ENCODE peak calls at places on chromosomes 6 and 20, in five cellular contexts. One of them, this sample, is unnamed.

GRCh38 chr6:16158943-16159557 is 30.2 kb downstream of the MYLIP start:
- DNase-seq in astrocyte: no peak
- DNase-seq in heart right ventricle: no peak
- DNase-seq in IMR-90: no peak
- DNase-seq in PC-9: no peak
- DNase-seq in this sample: no peak

GRCh38 chr20:1871807-1872455 is 23.3 kb upstream of the SIRPA start:
- DNase-seq in astrocyte: no peak
- DNase-seq in heart right ventricle: no peak
- DNase-seq in IMR-90: no peak
- DNase-seq in PC-9: no peak
- DNase-seq in this sample: peak; percentile 32

GRCh38 chr6:144033816-144034540 is 25.9 kb upstream of the PLAGL1 start:
- DNase-seq in astrocyte: peak; percentile 71
- DNase-seq in heart right ventricle: no peak
- DNase-seq in IMR-90: peak; percentile 69
- DNase-seq in PC-9: no peak
- DNase-seq in this sample: no peak

GRCh38 chr20:44083220-44083933 is 103.6 kb downstream of the JPH2 start:
- DNase-seq in astrocyte: peak; percentile 72
- DNase-seq in heart right ventricle: peak; percentile 63
- DNase-seq in IMR-90: peak; percentile 58
- DNase-seq in PC-9: peak; percentile 86
- DNase-seq in this sample: no peak

GRCh38 chr6:22627644-22628043 is 58.3 kb downstream of the HDGFL1 start:
- DNase-seq in astrocyte: no peak
- DNase-seq in heart right ventricle: no peak
- DNase-seq in IMR-90: no peak
- DNase-seq in PC-9: no peak
- DNase-seq in this sample: peak; percentile 75

GRCh38 chr20:62795023-62795761 is 1.1 kb upstream of the MRGBP start:
- DNase-seq in astrocyte: peak; percentile 41
- DNase-seq in heart right ventricle: peak; percentile 52
- DNase-seq in IMR-90: peak; percentile 49
- DNase-seq in PC-9: peak; percentile 50
- DNase-seq in this sample: peak; percentile 74

GRCh38 chr6:30325150-30325872 is 1.4 kb upstream of the TRIM39 start:
- DNase-seq in astrocyte: peak; percentile 37
- DNase-seq in heart right ventricle: no peak
- DNase-seq in IMR-90: peak; percentile 49
- DNase-seq in PC-9: no peak
- DNase-seq in this sample: peak; percentile 76

GRCh38 chr6:70956451-70957283 is at the start of gene B3GAT2:
- DNase-seq in astrocyte: peak; percentile 5
- DNase-seq in heart right ventricle: no peak
- DNase-seq in IMR-90: peak; percentile 3
- DNase-seq in PC-9: no peak
- DNase-seq in this sample: peak; percentile 9

DNA sequence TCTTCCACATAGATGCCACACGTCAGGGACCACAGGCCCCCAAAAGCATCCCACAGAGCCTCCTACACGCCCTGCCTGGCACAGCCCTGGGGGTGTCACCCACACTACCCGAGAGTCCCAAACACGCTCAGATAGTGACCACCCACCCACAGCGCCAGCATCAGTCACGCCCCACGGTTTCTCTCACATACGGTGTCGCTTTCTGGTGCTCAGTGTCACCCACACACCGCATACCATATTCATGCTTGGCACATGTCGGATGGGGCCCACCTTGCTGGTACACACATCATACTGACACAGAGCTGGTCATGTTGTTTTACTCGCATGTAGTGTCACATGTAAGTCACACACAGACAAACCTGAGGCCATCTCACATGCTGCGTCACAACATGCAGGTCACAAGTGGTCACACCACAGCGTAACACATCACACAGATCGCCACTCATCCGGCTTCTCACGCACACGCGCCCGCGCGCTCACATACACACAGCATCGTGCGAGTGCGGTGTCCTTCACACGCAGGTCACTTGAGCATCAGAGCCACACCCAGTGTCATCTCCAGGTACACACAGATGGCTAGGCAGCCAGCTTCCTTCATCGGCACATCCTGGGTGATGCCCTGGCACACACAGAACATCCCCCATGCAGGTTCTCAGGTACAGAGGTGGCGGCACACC is 3.4 kb downstream of the TEAD3 start:
- DNase-seq in astrocyte: no peak
- DNase-seq in heart right ventricle: no peak
- DNase-seq in IMR-90: no peak
- DNase-seq in PC-9: no peak
- DNase-seq in this sample: no peak
- H3K4me3 ChIP-seq in astrocyte: peak overlapping the region; percentile 15
- H3K4me3 ChIP-seq in heart right ventricle: no peak overlapping the region
- H3K4me3 ChIP-seq in IMR-90: no peak overlapping the region
- H3K4me3 ChIP-seq in PC-9: no peak overlapping the region
- H3K4me3 ChIP-seq in this sample: no peak overlapping the region

GRCh38 chr6:148749678-148750077 is 2.8 kb downstream of the UST start:
- DNase-seq in astrocyte: no peak
- DNase-seq in heart right ventricle: no peak
- DNase-seq in IMR-90: no peak
- DNase-seq in PC-9: no peak
- DNase-seq in this sample: no peak
- H3K4me3 ChIP-seq in astrocyte: no peak overlapping the region
- H3K4me3 ChIP-seq in heart right ventricle: no peak overlapping the region
- H3K4me3 ChIP-seq in IMR-90: no peak overlapping the region
- H3K4me3 ChIP-seq in PC-9: no peak overlapping the region
- H3K4me3 ChIP-seq in this sample: no peak overlapping the region

GRCh38 chr6:26576407-26576843 is 20.3 kb upstream of the ABT1 start:
- DNase-seq in astrocyte: no peak
- DNase-seq in heart right ventricle: no peak
- DNase-seq in IMR-90: no peak
- DNase-seq in PC-9: no peak
- DNase-seq in this sample: no peak

GRCh38 chr6:26577720-26578072 is 19.1 kb upstream of the ABT1 start:
- DNase-seq in astrocyte: no peak
- DNase-seq in heart right ventricle: no peak
- DNase-seq in IMR-90: no peak
- DNase-seq in PC-9: no peak
- DNase-seq in this sample: no peak

GRCh38 chr6:26578741-26579140 is 18.0 kb upstream of the ABT1 start:
- DNase-seq in astrocyte: no peak
- DNase-seq in heart right ventricle: no peak
- DNase-seq in IMR-90: no peak
- DNase-seq in PC-9: no peak
- DNase-seq in this sample: no peak

GRCh38 chr6:26576929-26577719 is 19.6 kb upstream of the ABT1 start:
- DNase-seq in astrocyte: peak; percentile 63
- DNase-seq in heart right ventricle: peak; percentile 46
- DNase-seq in IMR-90: peak; percentile 88
- DNase-seq in PC-9: peak; percentile 65
- DNase-seq in this sample: peak; percentile 91

GRCh38 chr6:26578279-26578678 is 18.5 kb upstream of the ABT1 start:
- DNase-seq in astrocyte: no peak
- DNase-seq in heart right ventricle: no peak
- DNase-seq in IMR-90: no peak
- DNase-seq in PC-9: no peak
- DNase-seq in this sample: no peak
- H3K4me3 ChIP-seq in astrocyte: no peak overlapping the region
- H3K4me3 ChIP-seq in heart right ventricle: no peak overlapping the region
- H3K4me3 ChIP-seq in IMR-90: no peak overlapping the region
- H3K4me3 ChIP-seq in PC-9: no peak overlapping the region
- H3K4me3 ChIP-seq in this sample: no peak overlapping the region

GRCh38 chr6:41442800-41443501 is 103.2 kb upstream of the FOXP4 start:
- DNase-seq in astrocyte: peak; percentile 58
- DNase-seq in heart right ventricle: peak; percentile 51
- DNase-seq in IMR-90: peak; percentile 27
- DNase-seq in PC-9: no peak
- DNase-seq in this sample: no peak
- H3K4me3 ChIP-seq in astrocyte: no peak overlapping the region
- H3K4me3 ChIP-seq in heart right ventricle: no peak overlapping the region
- H3K4me3 ChIP-seq in IMR-90: no peak overlapping the region
- H3K4me3 ChIP-seq in PC-9: no peak overlapping the region
- H3K4me3 ChIP-seq in this sample: no peak overlapping the region

GRCh38 chr6:17870302-17871168 is 116.9 kb downstream of the KIF13A start:
- DNase-seq in astrocyte: no peak
- DNase-seq in heart right ventricle: no peak
- DNase-seq in IMR-90: no peak
- DNase-seq in PC-9: no peak
- DNase-seq in this sample: no peak

GRCh38 chr6:17871836-17872235 is 115.6 kb downstream of the KIF13A start:
- DNase-seq in astrocyte: no peak
- DNase-seq in heart right ventricle: no peak
- DNase-seq in IMR-90: no peak
- DNase-seq in PC-9: no peak
- DNase-seq in this sample: no peak

GRCh38 chr6:17874753-17875152 is 112.7 kb downstream of the KIF13A start:
- DNase-seq in astrocyte: no peak
- DNase-seq in heart right ventricle: no peak
- DNase-seq in IMR-90: no peak
- DNase-seq in PC-9: no peak
- DNase-seq in this sample: no peak

GRCh38 chr6:17871169-17871479 is 116.3 kb downstream of the KIF13A start:
- DNase-seq in astrocyte: no peak
- DNase-seq in heart right ventricle: no peak
- DNase-seq in IMR-90: no peak
- DNase-seq in PC-9: no peak
- DNase-seq in this sample: no peak

GRCh38 chr6:17872908-17873307 is 114.5 kb downstream of the KIF13A start:
- DNase-seq in astrocyte: no peak
- DNase-seq in heart right ventricle: no peak
- DNase-seq in IMR-90: no peak
- DNase-seq in PC-9: no peak
- DNase-seq in this sample: no peak
- H3K4me3 ChIP-seq in astrocyte: no peak overlapping the region
- H3K4me3 ChIP-seq in heart right ventricle: no peak overlapping the region
- H3K4me3 ChIP-seq in IMR-90: no peak overlapping the region
- H3K4me3 ChIP-seq in PC-9: no peak overlapping the region
- H3K4me3 ChIP-seq in this sample: no peak overlapping the region